ENCODE peak calls at places on chromosomes 16 and 17, in eight cellular contexts. C is CD8-positive, alpha-beta T cell; U is A549; X is mucosa of gallbladder; H is stimulated activated CD4-positive, alpha-beta T cell treated with anti-CD3 and anti-CD28 coated beads, Interleukin-12 subunit alpha, Interleukin-12 subunit beta, amount 100 ng/mL, for 24 hours; V is uterus; O is RCC 7860; A is fibroblast of lung. R is an unnamed sample.
A peak's percentile ranks its signal among the peaks of the same experiment; 100 is the strongest.

GRCh38 chr17:78919816-78920516 is 5.2 kb downstream of the TIMP2 start:
- DNase-seq in C (no peak), U (no peak), X (no peak), H (no peak), A (no peak), O (no peak), V (no peak), R (no peak)

GRCh38 chr17:7988750-7989178 is 13.7 kb upstream of the GUCY2D start:
- DNase-seq in A (peak; percentile 90), O (peak; percentile 57), U (peak; percentile 86), V (no peak), H (no peak), X (peak; percentile 81), C (peak; percentile 46), R (peak; percentile 76)

GRCh38 chr17:27293359-27293897 is 486 bp upstream of the WSB1 start:
- DNase-seq in C (no peak), U (no peak), O (no peak), A (no peak), H (no peak), V (peak; percentile 41), X (no peak), R (no peak)

GRCh38 chr17:77963441-77963840 is 4.9 kb downstream of the TNRC6C start:
- DNase-seq in X (peak; percentile 65), A (peak; percentile 86), U (no peak), O (peak; percentile 36), V (no peak), C (peak; percentile 53), H (no peak), R (peak; percentile 68)

GRCh38 chr17:66459811-66460270 is 157.4 kb downstream of the PRKCA start:
- DNase-seq in H (no peak), A (peak; percentile 100), O (peak; percentile 82), C (no peak), U (peak; percentile 94), V (peak; percentile 71), X (peak; percentile 73), R (peak; percentile 97)

GRCh38 chr17:2971851-2972250 is 91.6 kb downstream of the OR1D5 start:
- DNase-seq in A (no peak), U (no peak), V (no peak), O (no peak), X (no peak), H (no peak), C (no peak), R (no peak)

GRCh38 chr16:3465301-3465700 is 21.8 kb downstream of the NAA60 start:
- DNase-seq in A (no peak), V (no peak), X (no peak), U (no peak), C (no peak), O (no peak), H (no peak), R (no peak)

GRCh38 chr16:57918444-57918843 is 52.5 kb downstream of the CNGB1 start:
- DNase-seq in O (no peak), X (no peak), A (no peak), V (no peak), C (no peak), H (no peak), U (no peak), R (no peak)

GRCh38 chr17:22277595-22277994 is 585.3 kb downstream of the KCNJ18 start:
- DNase-seq in U (no peak), C (no peak), X (no peak), O (no peak), H (no peak), A (no peak), V (no peak), R (no peak)

GRCh38 chr16:73306901-73307413 is 259.0 kb upstream of the ZFHX3 start:
- DNase-seq in C (no peak), V (no peak), X (no peak), A (no peak), H (no peak), U (no peak), O (no peak), R (no peak)

GRCh38 chr17:50767446-50767845 is at the start of gene ANKRD40CL:
- DNase-seq in H (no peak), O (no peak), V (no peak), C (no peak), X (no peak), U (no peak), A (no peak), R (no peak)

GRCh38 chr17:72861811-72862210 is 230.7 kb downstream of the SLC39A11 start:
- DNase-seq in A (no peak), X (no peak), V (no peak), C (no peak), O (no peak), U (no peak), H (no peak), R (no peak)

GRCh38 chr17:21041753-21042433 is 918 bp downstream of the USP22 start:
- DNase-seq in C (peak; percentile 62), U (peak; percentile 71), H (peak; percentile 55), X (peak; percentile 75), V (peak; percentile 83), O (peak; percentile 69), A (peak; percentile 83), R (peak; percentile 70)

GRCh38 chr16:50282010-50282538 is 15.7 kb downstream of the ADCY7 start:
- DNase-seq in A (peak; percentile 46), O (no peak), X (peak; percentile 74), U (no peak), V (no peak), H (peak; percentile 16), C (peak; percentile 71), R (no peak)

GRCh38 chr17:68509151-68510057 is 2.8 kb upstream of the PRKAR1A start:
- DNase-seq in H (no peak), X (peak; percentile 30), V (no peak), A (no peak), U (no peak), C (peak; percentile 19), O (no peak), R (peak; percentile 22)

GRCh38 chr17:9032151-9032550 is 10.8 kb downstream of the NTN1 start:
- DNase-seq in A (no peak), U (no peak), C (no peak), X (no peak), V (no peak), H (no peak), O (no peak), R (no peak)

GRCh38 chr17:39118674-39119419 is 32.6 kb downstream of the PLXDC1 start:
- DNase-seq in X (no peak), C (no peak), V (no peak), A (no peak), H (no peak), O (no peak), U (no peak), R (no peak)

GRCh38 chr16:3173892-3174617 is 13.9 kb upstream of the OR1F1 start:
- DNase-seq in O (peak; percentile 43), C (no peak), A (no peak), U (peak; percentile 76), H (no peak), X (no peak), V (no peak), R (peak; percentile 68)

GRCh38 chr16:85699628-85700027 is 10.9 kb upstream of the GINS2 start:
- DNase-seq in A (peak; percentile 18), U (no peak), H (no peak), V (no peak), O (peak; percentile 62), X (no peak), C (no peak), R (peak; percentile 75)

GRCh38 chr16:85563515-85564276 is 49.4 kb upstream of the GSE1 start:
- DNase-seq in O (peak; percentile 71), A (peak; percentile 79), U (no peak), V (peak; percentile 53), X (peak; percentile 82), C (no peak), H (no peak), R (no peak)

GRCh38 chr16:4593069-4593468 is 21.6 kb downstream of the UBALD1 start:
- DNase-seq in A (no peak), X (no peak), H (no peak), U (no peak), C (no peak), O (no peak), V (no peak), R (no peak)

GRCh38 chr17:77667478-77667877 is 291.0 kb upstream of the TNRC6C start:
- DNase-seq in C (no peak), A (no peak), U (no peak), X (no peak), V (no peak), H (no peak), O (no peak), R (no peak)

GRCh38 chr16:81071816-81072215 is 5.2 kb downstream of the C16orf46 start:
- DNase-seq in O (peak; percentile 71), U (no peak), V (no peak), C (no peak), X (no peak), H (no peak), A (no peak), R (peak; percentile 56)

GRCh38 chr16:57028086-57028485 is 38.7 kb downstream of the NLRC5 start:
- DNase-seq in A (no peak), O (no peak), H (no peak), U (no peak), V (no peak), X (no peak), C (no peak), R (no peak)

GRCh38 chr16:27252206-27252585 is 16.4 kb downstream of the NSMCE1 start:
- DNase-seq in A (no peak), U (no peak), V (no peak), X (no peak), O (no peak), H (no peak), C (no peak), R (no peak)

GRCh38 chr17:2023692-2024571 is 1.2 kb downstream of the RTN4RL1 start:
- DNase-seq in H (no peak), O (no peak), V (peak; percentile 54), X (no peak), C (no peak), A (peak; percentile 60), U (peak; percentile 55), R (no peak)

GRCh38 chr16:23020084-23020483 is 129.2 kb downstream of the USP31 start:
- DNase-seq in V (no peak), H (no peak), X (no peak), A (no peak), U (peak; percentile 13), O (no peak), C (no peak), R (peak; percentile 54)

GRCh38 chr16:74279805-74280204 is 16.8 kb upstream of the PSMD7 start:
- DNase-seq in V (no peak), O (no peak), X (no peak), H (no peak), A (no peak), U (no peak), C (no peak), R (no peak)

GRCh38 chr17:77692571-77693161 is 265.8 kb upstream of the TNRC6C start:
- DNase-seq in A (no peak), V (no peak), O (no peak), X (no peak), U (no peak), H (no peak), C (peak; percentile 18), R (peak; percentile 59)